ENCODE peak calls at places on chromosome 6, in ten cellular contexts. U is retinal pigment epithelial cell, B is colonic mucosa, G is astrocyte of the spinal cord, P is cardiac fibroblast, A is transverse colon, H is mesothelial cell of epicardium, J is mucosa of descending colon, I is gastrocnemius medialis, Y is neural crest cell. M is an unnamed sample.

GRCh38 chr6:13480631-13481501 is 6.5 kb downstream of the GFOD1 start:
- DNase-seq in U (no peak), B (no peak), G (no peak), P (no peak), A (no peak), H (no peak), J (no peak), I (peak), Y (no peak), M (no peak)

GRCh38 chr6:142874676-142875075 is 70.3 kb downstream of the HIVEP2 start:
- DNase-seq in U (no peak), B (no peak), G (no peak), P (no peak), A (no peak), H (no peak), J (no peak), I (no peak), Y (no peak), M (no peak)

GRCh38 chr6:140993515-140993914 is 1139.2 kb upstream of the GJE1 start:
- DNase-seq in U (no peak), B (no peak), G (no peak), P (no peak), A (no peak), H (no peak), J (no peak), I (no peak), Y (no peak), M (no peak)

GRCh38 chr6:100289285-100289684 is 175.4 kb downstream of the SIM1 start:
- DNase-seq in U (no peak), B (no peak), G (no peak), P (no peak), A (no peak), H (no peak), J (no peak), I (no peak), Y (no peak), M (no peak)

GRCh38 chr6:38696345-38696744 is 6.6 kb downstream of the GLO1 start:
- DNase-seq in U (no peak), B (no peak), G (no peak), P (no peak), A (no peak), H (no peak), J (no peak), I (no peak), Y (no peak), M (no peak)

GRCh38 chr6:16496982-16497823 is 258.8 kb downstream of the GMPR start:
- DNase-seq in U (no peak), B (no peak), G (no peak), P (peak), A (no peak), H (no peak), J (no peak), I (no peak), Y (no peak), M (peak)

GRCh38 chr6:104789770-104790190 is 69.9 kb downstream of the HACE1 start:
- DNase-seq in U (no peak), B (no peak), G (peak), P (peak), A (no peak), H (no peak), J (no peak), I (no peak), Y (no peak), M (peak)

GRCh38 chr6:31401403-31401802 is 2.0 kb upstream of the MICA start:
- DNase-seq in U (peak), B (peak), G (peak), P (peak), A (peak), H (no peak), J (no peak), I (peak), Y (no peak), M (peak)

GRCh38 chr6:35317483-35318199 is 20.0 kb downstream of the DEF6 start:
- DNase-seq in U (no peak), B (no peak), G (no peak), P (no peak), A (no peak), H (no peak), J (peak), I (no peak), Y (peak), M (no peak)

GRCh38 chr6:34512738-34513115 is 43.4 kb downstream of the SPDEF start:
- DNase-seq in U (no peak), B (no peak), G (no peak), P (no peak), A (no peak), H (no peak), J (no peak), I (no peak), Y (no peak), M (no peak)

GRCh38 chr6:169048806-169049205 is 204.8 kb downstream of the THBS2 start:
- DNase-seq in U (no peak), B (no peak), G (no peak), P (no peak), A (no peak), H (no peak), J (no peak), I (no peak), Y (no peak), M (no peak)

GRCh38 chr6:128310061-128310460 is 210.3 kb downstream of the PTPRK start:
- DNase-seq in U (no peak), B (no peak), G (no peak), P (no peak), A (no peak), H (no peak), J (no peak), I (no peak), Y (no peak), M (no peak)

GRCh38 chr6:14361297-14361696 is 243.7 kb downstream of the CD83 start:
- DNase-seq in U (no peak), B (no peak), G (no peak), P (no peak), A (no peak), H (no peak), J (no peak), I (no peak), Y (no peak), M (no peak)

GRCh38 chr6:96186516-96187195 is 170.9 kb downstream of the FUT9 start:
- DNase-seq in U (no peak), B (no peak), G (no peak), P (no peak), A (no peak), H (no peak), J (no peak), I (no peak), Y (no peak), M (no peak)

GRCh38 chr6:105069821-105070445 is 109.9 kb downstream of the POPDC3 start:
- DNase-seq in U (no peak), B (no peak), G (no peak), P (no peak), A (no peak), H (no peak), J (no peak), I (no peak), Y (no peak), M (no peak)

GRCh38 chr6:99241905-99242534 is 107.5 kb downstream of the FAXC start:
- DNase-seq in U (peak), B (no peak), G (peak), P (peak), A (no peak), H (no peak), J (no peak), I (no peak), Y (peak), M (peak)

GRCh38 chr6:136069119-136069518 is 181.0 kb downstream of the MTFR2 start:
- DNase-seq in U (peak), B (no peak), G (peak), P (peak), A (no peak), H (no peak), J (no peak), I (no peak), Y (no peak), M (peak)

GRCh38 chr6:2061880-2062279 is 183.5 kb downstream of the GMDS start:
- DNase-seq in U (no peak), B (no peak), G (peak), P (no peak), A (no peak), H (no peak), J (no peak), I (no peak), Y (no peak), M (no peak)

GRCh38 chr6:89084954-89085353 is 4.4 kb downstream of the PNRC1 start:
- DNase-seq in U (no peak), B (no peak), G (no peak), P (peak), A (no peak), H (no peak), J (no peak), I (no peak), Y (no peak), M (peak)

GRCh38 chr6:28537509-28538140 is 11.9 kb downstream of the GPX5 start:
- DNase-seq in U (no peak), B (no peak), G (peak), P (no peak), A (no peak), H (no peak), J (no peak), I (no peak), Y (no peak), M (no peak)

GRCh38 chr6:134550604-134551003 is 232.7 kb upstream of the SGK1 start:
- DNase-seq in U (no peak), B (no peak), G (peak), P (peak), A (no peak), H (no peak), J (no peak), I (no peak), Y (no peak), M (peak)

GRCh38 chr6:146775227-146775626 is 176.5 kb downstream of the ADGB start:
- DNase-seq in U (no peak), B (no peak), G (peak), P (peak), A (no peak), H (no peak), J (no peak), I (no peak), Y (no peak), M (peak)
- TF ChIP-seq CTCF in U (peak), B (no peak), G (no peak), P (no peak), A (no peak), H (no peak), J (no peak), I (no peak), Y (peak), M (no peak)

GRCh38 chr6:72969666-72970065 is 255.6 kb downstream of the KHDC1L start:
- DNase-seq in U (no peak), B (no peak), G (no peak), P (no peak), A (no peak), H (no peak), J (no peak), I (no peak), Y (no peak), M (no peak)

GRCh38 chr6:72977114-72977513 is 248.2 kb downstream of the KHDC1L start:
- DNase-seq in U (no peak), B (no peak), G (no peak), P (no peak), A (no peak), H (no peak), J (no peak), I (no peak), Y (no peak), M (no peak)

GRCh38 chr6:72974276-72974675 is 251.0 kb downstream of the KHDC1L start:
- DNase-seq in U (no peak), B (no peak), G (no peak), P (no peak), A (no peak), H (no peak), J (no peak), I (no peak), Y (no peak), M (no peak)

GRCh38 chr6:72976389-72976900 is 248.9 kb downstream of the KHDC1L start:
- DNase-seq in U (no peak), B (no peak), G (peak), P (no peak), A (no peak), H (no peak), J (no peak), I (no peak), Y (no peak), M (no peak)

GRCh38 chr6:72975346-72975745 is 249.9 kb downstream of the KHDC1L start:
- DNase-seq in U (no peak), B (no peak), G (no peak), P (no peak), A (no peak), H (no peak), J (no peak), I (no peak), Y (no peak), M (no peak)
- TF ChIP-seq CTCF in U (no peak), B (no peak), G (no peak), P (no peak), A (no peak), H (no peak), J (no peak), I (no peak), Y (no peak), M (no peak)

DNA sequence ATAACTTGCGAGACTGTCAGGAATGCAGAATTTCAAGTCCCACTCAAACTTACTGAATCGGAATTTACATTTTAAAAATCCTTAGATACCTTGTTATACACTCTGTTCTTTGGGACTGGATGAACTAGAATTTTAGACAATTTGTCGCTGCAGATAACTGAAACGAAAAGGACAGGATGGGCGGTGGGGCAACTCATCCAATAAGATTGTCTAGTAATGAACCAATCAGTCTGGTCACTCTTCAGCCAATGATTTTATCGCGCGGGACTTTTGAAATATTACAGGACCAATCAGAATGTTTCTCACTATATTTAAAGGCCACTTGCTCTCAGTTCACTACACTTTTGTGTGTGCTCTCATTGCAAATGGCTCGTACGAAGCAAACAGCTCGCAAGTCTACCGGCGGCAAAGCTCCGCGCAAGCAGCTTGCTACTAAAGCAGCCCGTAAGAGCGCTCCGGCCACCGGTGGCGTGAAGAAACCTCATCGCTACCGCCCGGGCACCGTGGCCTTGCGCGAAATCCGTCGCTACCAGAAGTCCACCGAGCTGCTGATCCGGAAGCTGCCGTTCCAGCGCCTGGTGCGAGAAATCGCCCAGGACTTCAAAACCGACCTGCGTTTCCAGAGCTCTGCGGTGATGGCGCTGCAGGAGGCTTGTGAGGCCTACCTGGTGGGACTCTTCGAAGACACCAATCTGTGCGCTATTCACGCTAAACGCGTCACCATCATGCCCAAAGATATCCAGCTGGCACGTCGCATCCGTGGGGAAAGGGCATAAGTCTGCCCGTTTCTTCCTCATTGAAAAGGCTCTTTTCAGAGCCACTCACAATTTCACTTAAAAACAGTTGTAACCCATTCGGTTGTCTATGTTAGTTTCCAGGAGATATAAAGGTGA is 41.9 kb upstream of the HFE start:
- DNase-seq in U (no peak), B (peak), G (peak), P (peak), A (peak), H (no peak), J (peak), I (peak), Y (no peak), M (peak)
- TF ChIP-seq CTCF in U (peak), B (no peak), G (peak), P (peak), A (no peak), H (no peak), J (no peak), I (no peak), Y (no peak), M (peak)

DNA sequence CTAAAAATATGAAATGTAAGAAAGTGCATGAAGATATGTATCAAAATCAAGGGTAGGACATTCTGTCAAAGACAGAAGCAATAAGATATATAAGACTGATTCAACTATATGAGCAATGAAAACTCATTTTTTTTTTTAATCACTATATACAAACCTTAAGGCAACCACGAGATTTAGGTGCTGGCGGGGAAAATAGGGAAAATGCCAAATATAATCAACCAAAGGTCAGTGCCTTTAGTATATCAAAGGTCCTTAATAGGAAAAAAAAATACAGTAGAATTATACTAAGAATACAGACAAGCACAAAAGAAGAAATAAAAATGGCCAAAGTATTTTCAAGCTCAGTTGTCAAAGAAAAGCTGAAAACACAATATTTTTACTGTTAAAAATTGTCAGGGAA is 24.1 kb downstream of the SUPT3H start:
- DNase-seq in U (no peak), B (no peak), G (no peak), P (no peak), A (no peak), H (no peak), J (no peak), I (no peak), Y (no peak), M (no peak)
- TF ChIP-seq CTCF in U (no peak), B (no peak), G (no peak), P (no peak), A (no peak), H (no peak), J (no peak), I (no peak), Y (no peak), M (no peak)

GRCh38 chr6:109383438-109383940 is 1.2 kb upstream of the CD164 start:
- DNase-seq in U (no peak), B (no peak), G (no peak), P (no peak), A (no peak), H (no peak), J (no peak), I (no peak), Y (no peak), M (no peak)
- TF ChIP-seq CTCF in U (no peak), B (peak), G (no peak), P (no peak), A (no peak), H (no peak), J (no peak), I (no peak), Y (no peak), M (no peak)

GRCh38 chr6:125038925-125039324 is 76.7 kb downstream of the RNF217 start:
- DNase-seq in U (no peak), B (no peak), G (no peak), P (no peak), A (no peak), H (no peak), J (no peak), I (no peak), Y (no peak), M (no peak)
- TF ChIP-seq CTCF in U (no peak), B (no peak), G (no peak), P (no peak), A (no peak), H (no peak), J (no peak), I (no peak), Y (no peak), M (no peak)